ENCODE peak calls at places on chromosomes 11 and 22, in ten cellular contexts. L is stimulated activated effector memory CD8-positive, alpha-beta T cell treated with anti-CD3 and anti-CD28 coated beads, Interleukin-12 subunit alpha, Interleukin-12 subunit beta, amount 100 ng/mL, for 72 hours; O is iris pigment epithelial cell; N is upper lobe of left lung; R is stimulated activated CD4-positive, alpha-beta T cell treated with anti-CD3 and anti-CD28 coated beads, Interleukin-12 subunit alpha, Interleukin-12 subunit beta, amount 100 ng/mL, for 48 hours; D is GM12864; P is small intestine; S is ovary; M is fibroblast of lung; E is MV-4-11. C is an unnamed sample.

GRCh38 chr11:124644426-124645280 is 22.0 kb downstream of the TBRG1 start:
- DNase-seq in L (no peak), O (peak; percentile 80), N (no peak), R (no peak), D (no peak), P (peak; percentile 56), S (peak; percentile 19), M (peak; percentile 77), E (peak; percentile 64), C (peak; percentile 74)

GRCh38 chr11:94152678-94153065 is 24.0 kb downstream of the PANX1 start:
- DNase-seq in L (no peak), O (no peak), N (no peak), R (no peak), D (no peak), P (no peak), S (no peak), M (no peak), E (no peak), C (no peak)

GRCh38 chr11:119209186-119209585 is 3.0 kb downstream of the CBL start:
- DNase-seq in L (no peak), O (no peak), N (no peak), R (no peak), D (no peak), P (no peak), S (no peak), M (no peak), E (no peak), C (no peak)

GRCh38 chr11:33448461-33449130 is 191.4 kb downstream of the HIPK3 start:
- DNase-seq in L (no peak), O (no peak), N (no peak), R (no peak), D (no peak), P (no peak), S (no peak), M (no peak), E (no peak), C (peak; percentile 48)

GRCh38 chr11:72781313-72782080 is 12.3 kb downstream of the STARD10 start:
- DNase-seq in L (peak; percentile 68), O (no peak), N (peak; percentile 92), R (no peak), D (no peak), P (no peak), S (peak; percentile 35), M (no peak), E (no peak), C (no peak)

GRCh38 chr22:29503811-29504372 is 23.9 kb downstream of the NEFH start:
- DNase-seq in L (no peak), O (peak; percentile 83), N (no peak), R (no peak), D (no peak), P (peak; percentile 9), S (peak; percentile 68), M (peak; percentile 79), E (peak; percentile 17), C (peak; percentile 81)

GRCh38 chr11:79046365-79046764 is 394.5 kb downstream of the TENM4 start:
- DNase-seq in L (no peak), O (no peak), N (no peak), R (no peak), D (no peak), P (no peak), S (no peak), M (peak; percentile 84), E (no peak), C (peak; percentile 58)

GRCh38 chr11:2092956-2093412 is 46.2 kb downstream of the IGF2 start:
- DNase-seq in L (no peak), O (peak; percentile 47), N (peak; percentile 88), R (peak; percentile 15), D (no peak), P (peak; percentile 12), S (no peak), M (peak; percentile 62), E (no peak), C (peak; percentile 19)

GRCh38 chr22:40705918-40706682 is 26.8 kb downstream of the MCHR1 start:
- DNase-seq in L (no peak), O (no peak), N (no peak), R (no peak), D (no peak), P (no peak), S (no peak), M (no peak), E (no peak), C (no peak)

C was measured in fibroblast of mammary gland.